ENCODE peak calls at places on chromosomes 1 and 21, in six cellular contexts. Y, S, A, R, X and F are unnamed samples.
A peak's percentile ranks its signal among the peaks of the same experiment; 100 is the strongest.

GRCh38 chr1:41343790-41344679 is 17.2 kb upstream of the FOXO6 start:
- DNase-seq in A (no peak), S (no peak), R (peak; percentile 23), X (no peak), Y (no peak), F (no peak)

GRCh38 chr21:43211085-43212071 is 42.6 kb downstream of the CRYAA start:
- DNase-seq in S (no peak), Y (peak; percentile 8), X (no peak), A (peak; percentile 80), R (peak; percentile 75), F (no peak)

GRCh38 chr1:227730630-227731151 is 4.4 kb downstream of the JMJD4 start:
- DNase-seq in S (no peak), R (no peak), Y (no peak), A (no peak), X (no peak), F (no peak)

GRCh38 chr21:37341254-37341960 is 25.2 kb upstream of the DYRK1A start:
- DNase-seq in A (no peak), R (no peak), X (no peak), S (no peak), Y (peak; percentile 9), F (no peak)

GRCh38 chr1:232250838-232251237 is 379.1 kb downstream of the SIPA1L2 start:
- DNase-seq in R (no peak), S (no peak), A (no peak), X (no peak), Y (no peak), F (no peak)

GRCh38 chr1:232635279-232635678 is 5.3 kb upstream of the SIPA1L2 start:
- DNase-seq in Y (no peak), X (no peak), A (no peak), R (no peak), S (no peak), F (no peak)

GRCh38 chr1:104195395-104195794 is 445.7 kb downstream of the AMY1C start:
- DNase-seq in R (no peak), Y (peak; percentile 0), A (no peak), X (no peak), S (peak; percentile 50), F (no peak)

GRCh38 chr1:185561629-185562028 is 172.6 kb upstream of the HMCN1 start:
- DNase-seq in A (no peak), R (no peak), S (no peak), Y (peak; percentile 91), X (no peak), F (no peak)

GRCh38 chr21:45596704-45597318 is 46.7 kb upstream of the PCBP3 start:
- DNase-seq in Y (peak; percentile 13), X (peak; percentile 64), A (peak; percentile 83), R (peak; percentile 94), S (peak; percentile 35), F (peak; percentile 79)

GRCh38 chr1:109931189-109931672 is 20.6 kb downstream of the CSF1 start:
- DNase-seq in R (peak; percentile 85), S (no peak), X (peak; percentile 91), Y (peak; percentile 80), A (peak; percentile 69), F (no peak)

GRCh38 chr1:218339267-218339831 is 5.8 kb upstream of the TGFB2 start:
- DNase-seq in Y (peak; percentile 42), X (no peak), R (no peak), S (no peak), A (no peak), F (no peak)

GRCh38 chr1:228369608-228370438 is 36.8 kb downstream of the TRIM11 start:
- DNase-seq in S (no peak), R (peak; percentile 75), Y (no peak), X (no peak), A (no peak), F (no peak)

GRCh38 chr1:24325587-24326449 is 6.7 kb downstream of the GRHL3 start:
- DNase-seq in S (no peak), X (no peak), A (no peak), Y (no peak), R (no peak), F (no peak)

GRCh38 chr1:33763406-33763805 is 100.5 kb upstream of the HMGB4 start:
- DNase-seq in S (no peak), R (no peak), Y (peak; percentile 90), X (no peak), A (no peak), F (no peak)

GRCh38 chr1:26064591-26064990 is 2.8 kb downstream of the TRIM63 start:
- DNase-seq in S (no peak), A (no peak), Y (no peak), R (no peak), X (no peak), F (no peak)

GRCh38 chr1:27556781-27557595 is 47.0 kb downstream of the AHDC1 start:
- DNase-seq in Y (peak; percentile 96), X (peak; percentile 96), R (peak; percentile 90), S (no peak), A (peak; percentile 96), F (peak; percentile 68)

GRCh38 chr1:27557596-27558340 is 46.2 kb downstream of the AHDC1 start:
- DNase-seq in X (no peak), S (no peak), Y (peak; percentile 48), R (no peak), A (peak; percentile 91), F (no peak)

GRCh38 chr1:27554777-27555699 is 48.9 kb downstream of the AHDC1 start:
- DNase-seq in R (no peak), X (no peak), S (no peak), Y (no peak), A (no peak), F (no peak)

GRCh38 chr1:27555700-27556424 is 48.1 kb downstream of the AHDC1 start:
- DNase-seq in Y (no peak), S (no peak), X (peak; percentile 73), A (no peak), R (peak; percentile 86), F (no peak)

DNA sequence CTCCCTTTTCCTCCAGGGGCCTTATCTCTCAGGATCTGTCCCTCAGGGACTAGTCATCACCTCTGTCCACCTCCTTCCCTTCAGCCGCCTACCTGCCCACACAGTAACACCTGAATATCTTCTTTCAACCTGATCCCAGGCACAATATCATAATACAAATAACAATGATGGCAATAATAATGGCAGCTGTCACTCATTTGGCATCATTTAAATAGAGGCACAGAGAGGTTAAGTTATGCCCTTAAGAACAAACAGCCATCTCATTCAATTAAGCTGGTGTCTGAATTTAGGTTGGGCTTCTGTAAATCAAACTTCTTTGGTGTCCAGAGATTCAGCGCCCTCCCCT is 47.5 kb downstream of the AHDC1 start:
- DNase-seq in Y (no peak), S (no peak), R (no peak), X (no peak), A (no peak), F (peak; percentile 7)
- H3K4me3 ChIP-seq in Y (no peak overlapping the region), S (no peak overlapping the region), R (no peak overlapping the region), X (no peak overlapping the region), A (no peak overlapping the region), F (no peak overlapping the region)

DNA sequence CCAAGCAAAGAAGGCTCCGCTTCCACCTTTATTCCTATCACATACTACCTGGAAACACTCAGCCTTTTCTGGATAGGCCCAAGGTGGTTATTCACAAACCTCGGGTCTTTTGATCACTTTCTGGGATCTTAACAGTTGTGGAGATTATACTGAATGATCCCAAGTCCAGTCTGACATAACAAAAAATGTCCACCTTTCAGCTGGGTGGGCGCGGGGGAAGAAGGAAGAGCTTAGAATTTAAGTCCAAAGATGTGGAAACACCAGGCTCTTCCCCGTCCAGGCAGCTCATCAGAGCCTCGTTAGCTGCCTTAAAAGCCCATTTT is 338 bp upstream of the C1orf53 start:
- DNase-seq in S (no peak), A (no peak), X (no peak), Y (no peak), R (no peak), F (no peak)
- H3K27me3 ChIP-seq in S (no peaks in the 10 kb centered on the region), A (no peaks in the 10 kb centered on the region), X (peaks cover 37% of the 10 kb centered on the region), Y (peaks cover 7% of the 10 kb centered on the region), R (peaks cover 3% of the 10 kb centered on the region), F (no peaks in the 10 kb centered on the region)

DNA sequence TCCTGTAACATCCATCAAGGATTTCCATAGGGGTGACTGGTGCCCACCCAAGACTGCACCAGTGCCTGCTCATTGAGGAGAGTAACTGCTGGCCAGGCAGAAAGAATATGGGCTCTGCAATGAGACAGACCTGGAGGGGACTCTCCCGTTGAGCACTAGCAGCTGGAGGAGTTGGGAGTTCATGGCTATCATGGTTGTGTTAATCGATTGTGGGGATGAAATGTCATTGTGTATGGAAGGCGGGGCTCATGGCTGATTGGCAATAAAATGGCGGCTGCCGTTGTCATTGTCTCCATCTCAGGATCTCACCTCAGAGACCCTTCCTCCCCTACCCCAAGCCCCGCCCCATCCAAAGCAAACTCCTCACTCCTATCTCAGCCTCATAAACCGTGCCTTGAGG is 3.9 kb downstream of the TMEM125 start:
- DNase-seq in X (no peak), Y (no peak), R (peak; percentile 9), A (no peak), S (no peak), F (no peak)
- H3K27ac ChIP-seq in X (no peak overlapping the region), Y (no peak overlapping the region), R (no peak overlapping the region), A (no peak overlapping the region), S (no peak overlapping the region), F (no peak overlapping the region)

DNA sequence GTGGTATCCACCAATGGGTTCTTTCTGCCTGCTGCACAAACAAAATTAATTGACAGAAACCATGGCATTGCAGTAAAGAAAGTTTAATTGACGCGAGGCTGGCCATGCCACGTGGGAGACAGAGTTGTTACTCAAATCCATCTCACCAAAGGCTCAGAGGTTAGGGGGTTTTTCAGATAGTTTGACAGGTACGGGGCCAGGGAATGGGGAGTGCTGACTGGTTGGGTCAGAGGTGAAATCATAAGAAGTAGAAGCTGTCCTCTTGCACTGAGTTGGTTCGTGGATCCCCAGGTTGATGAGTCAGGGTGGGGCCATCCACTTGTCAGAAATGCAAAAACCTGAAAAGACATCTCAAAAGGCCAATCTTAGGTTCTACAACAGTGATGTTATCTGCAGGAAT is 941 bp upstream of the TBCE start:
- DNase-seq in X (no peak), S (no peak), R (no peak), A (no peak), Y (no peak), F (peak; percentile 26)
- H3K4me3 ChIP-seq in X (no peak overlapping the region), S (no peak overlapping the region), R (no peak overlapping the region), A (no peak overlapping the region), Y (no peak overlapping the region), F (no peak overlapping the region)

DNA sequence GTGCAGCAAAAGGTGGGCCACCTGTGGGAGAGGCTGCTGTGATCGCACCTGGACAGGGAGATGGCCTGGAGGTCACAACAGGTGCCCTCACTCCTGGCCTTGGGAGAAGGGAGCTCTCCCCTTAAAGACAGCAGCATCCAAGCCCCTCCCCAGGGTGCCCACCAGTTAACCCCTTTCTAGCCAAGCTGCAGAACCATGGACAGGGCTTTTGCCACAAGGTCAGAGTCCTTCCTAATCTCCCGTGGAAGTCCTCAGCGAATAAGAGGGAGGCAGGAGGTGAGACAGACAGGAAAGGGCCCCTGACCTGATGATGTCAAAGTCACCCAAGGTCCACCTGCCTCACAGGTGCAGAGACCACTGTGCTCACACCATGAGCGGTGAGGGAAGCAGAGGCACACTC is 1.7 kb downstream of the CNTN2 start:
- DNase-seq in R (no peak), S (no peak), Y (no peak), A (no peak), X (no peak), F (no peak)
- H3K27me3 ChIP-seq in R (no peaks in the 10 kb centered on the region), S (peaks cover 15% of the 10 kb centered on the region), Y (peaks cover 31% of the 10 kb centered on the region), A (peaks cover 25% of the 10 kb centered on the region), X (peaks cover 81% of the 10 kb centered on the region), F (no peaks in the 10 kb centered on the region)